ENCODE peak calls at places on chromosomes 5 and 9, in nine cellular contexts. J is naive B cell, Q is M059J, R is T1000, I is non-pigmented ciliary epithelial cell, T is hippocampal formation, W is sigmoid colon, P is COR-L47, N is Karpas-422. E is an unnamed sample.

GRCh38 chr9:2047144-2047671 is 32.1 kb downstream of the SMARCA2 start:
- DNase-seq in J (no peak), Q (no peak), R (no peak), I (no peak), T (no peak), W (no peak), P (no peak), N (no peak), E (no peak)

GRCh38 chr5:142685418-142686209 is at the start of gene FGF1:
- DNase-seq in J (no peak), Q (peak), R (peak), I (no peak), T (peak), W (no peak), P (no peak), N (no peak), E (no peak)

GRCh38 chr5:157915638-157916037 is 56.7 kb upstream of the CLINT1 start:
- DNase-seq in J (no peak), Q (peak), R (no peak), I (no peak), T (peak), W (peak), P (peak), N (no peak), E (no peak)

GRCh38 chr9:33044162-33044673 is 19.1 kb downstream of the DNAJA1 start:
- DNase-seq in J (peak), Q (peak), R (no peak), I (peak), T (peak), W (peak), P (peak), N (peak), E (peak)

GRCh38 chr9:137793196-137793841 is 84.3 kb upstream of the CACNA1B start:
- DNase-seq in J (no peak), Q (no peak), R (no peak), I (no peak), T (peak), W (no peak), P (no peak), N (no peak), E (no peak)

GRCh38 chr9:131188986-131189385 is 63.6 kb downstream of the NUP214 start:
- DNase-seq in J (no peak), Q (no peak), R (no peak), I (no peak), T (no peak), W (no peak), P (no peak), N (no peak), E (no peak)

GRCh38 chr5:154783774-154784460 is 28.7 kb downstream of the LARP1 start:
- DNase-seq in J (no peak), Q (no peak), R (no peak), I (no peak), T (no peak), W (no peak), P (no peak), N (no peak), E (no peak)

GRCh38 chr9:2859776-2860379 is 16.0 kb upstream of the PUM3 start:
- DNase-seq in J (no peak), Q (peak), R (peak), I (peak), T (peak), W (peak), P (peak), N (peak), E (no peak)

GRCh38 chr9:115111854-115112253 is 6.1 kb downstream of the TNC start:
- DNase-seq in J (no peak), Q (no peak), R (no peak), I (no peak), T (no peak), W (peak), P (no peak), N (no peak), E (no peak)

GRCh38 chr5:174245506-174245905 is 200.0 kb downstream of the NSG2 start:
- DNase-seq in J (no peak), Q (no peak), R (no peak), I (no peak), T (no peak), W (no peak), P (peak), N (no peak), E (no peak)

GRCh38 chr9:16344343-16344742 is 526.1 kb downstream of the BNC2 start:
- DNase-seq in J (no peak), Q (peak), R (peak), I (peak), T (no peak), W (no peak), P (no peak), N (no peak), E (no peak)

GRCh38 chr9:83238871-83239624 is 176.1 kb upstream of the RASEF start:
- DNase-seq in J (no peak), Q (peak), R (no peak), I (no peak), T (no peak), W (no peak), P (no peak), N (no peak), E (no peak)

GRCh38 chr9:101400120-101400519 is 1.5 kb downstream of the ZNF189 start:
- DNase-seq in J (no peak), Q (no peak), R (no peak), I (no peak), T (no peak), W (no peak), P (peak), N (no peak), E (no peak)

GRCh38 chr5:40277161-40277906 is 402.4 kb upstream of the PTGER4 start:
- DNase-seq in J (no peak), Q (peak), R (no peak), I (no peak), T (no peak), W (no peak), P (no peak), N (no peak), E (no peak)

GRCh38 chr9:131701789-131702337 is 38.0 kb downstream of the RAPGEF1 start:
- DNase-seq in J (no peak), Q (peak), R (no peak), I (no peak), T (no peak), W (no peak), P (no peak), N (no peak), E (no peak)

GRCh38 chr9:132789706-132790105 is 88.4 kb downstream of the AK8 start:
- DNase-seq in J (no peak), Q (no peak), R (no peak), I (no peak), T (no peak), W (no peak), P (no peak), N (no peak), E (no peak)

GRCh38 chr5:102865171-102865509 is 110.0 kb downstream of the PAM start:
- DNase-seq in J (no peak), Q (no peak), R (no peak), I (no peak), T (no peak), W (no peak), P (no peak), N (no peak), E (no peak)

GRCh38 chr5:124888050-124888506 is 141.6 kb upstream of the ZNF608 start:
- DNase-seq in J (no peak), Q (no peak), R (no peak), I (no peak), T (no peak), W (no peak), P (peak), N (no peak), E (no peak)

GRCh38 chr9:34568133-34568532 is 21.4 kb downstream of the CNTFR start:
- DNase-seq in J (no peak), Q (no peak), R (no peak), I (no peak), T (no peak), W (no peak), P (no peak), N (no peak), E (no peak)

GRCh38 chr5:91848453-91848852 is 465.3 kb upstream of the ARRDC3 start:
- DNase-seq in J (no peak), Q (peak), R (peak), I (peak), T (no peak), W (no peak), P (no peak), N (no peak), E (no peak)

GRCh38 chr5:170636206-170636605 is 132.4 kb downstream of the KCNIP1 start:
- DNase-seq in J (no peak), Q (no peak), R (no peak), I (no peak), T (no peak), W (peak), P (no peak), N (no peak), E (no peak)

E was measured in T-helper 17 cell.